ENCODE peak calls at places on chromosomes 7 and 10, in nine cellular contexts. One of them, this sample, is unnamed.

GRCh38 chr7:83415840-83416239 is 233.1 kb downstream of the SEMA3E start:
- DNase-seq in cardiac muscle cell: no peak
- DNase-seq in stomach: no peak
- DNase-seq in lower lobe of right lung: no peak
- DNase-seq in fibroblast of the aortic adventitia: no peak
- DNase-seq in fibroblast of mammary gland: no peak
- DNase-seq in GM12865: no peak
- DNase-seq in astrocyte: peak; percentile 41
- DNase-seq in A549: no peak
- DNase-seq in this sample: no peak

GRCh38 chr10:97762816-97763215 is 9.0 kb downstream of the SFRP5 start:
- DNase-seq in cardiac muscle cell: peak; percentile 55
- DNase-seq in stomach: no peak
- DNase-seq in lower lobe of right lung: no peak
- DNase-seq in fibroblast of the aortic adventitia: no peak
- DNase-seq in fibroblast of mammary gland: no peak
- DNase-seq in GM12865: no peak
- DNase-seq in astrocyte: peak; percentile 2
- DNase-seq in A549: no peak
- DNase-seq in this sample: no peak

GRCh38 chr10:43890124-43890523 is 241.4 kb upstream of the ZNF32 start:
- DNase-seq in cardiac muscle cell: no peak
- DNase-seq in stomach: no peak
- DNase-seq in lower lobe of right lung: no peak
- DNase-seq in fibroblast of the aortic adventitia: peak; percentile 82
- DNase-seq in fibroblast of mammary gland: peak; percentile 71
- DNase-seq in GM12865: no peak
- DNase-seq in astrocyte: peak; percentile 89
- DNase-seq in A549: no peak
- DNase-seq in this sample: no peak

GRCh38 chr10:118213456-118213855 is 128.7 kb downstream of the FAM204A start:
- DNase-seq in cardiac muscle cell: no peak
- DNase-seq in stomach: no peak
- DNase-seq in lower lobe of right lung: no peak
- DNase-seq in fibroblast of the aortic adventitia: no peak
- DNase-seq in fibroblast of mammary gland: no peak
- DNase-seq in GM12865: no peak
- DNase-seq in astrocyte: no peak
- DNase-seq in A549: no peak
- DNase-seq in this sample: no peak

GRCh38 chr10:132373241-132373955 is 23.6 kb upstream of the PWWP2B start:
- DNase-seq in cardiac muscle cell: no peak
- DNase-seq in stomach: no peak
- DNase-seq in lower lobe of right lung: peak; percentile 37
- DNase-seq in fibroblast of the aortic adventitia: no peak
- DNase-seq in fibroblast of mammary gland: no peak
- DNase-seq in GM12865: no peak
- DNase-seq in astrocyte: no peak
- DNase-seq in A549: no peak
- DNase-seq in this sample: no peak

GRCh38 chr10:78292987-78293865 is 259.6 kb downstream of the RPS24 start:
- DNase-seq in cardiac muscle cell: peak; percentile 88
- DNase-seq in stomach: no peak
- DNase-seq in lower lobe of right lung: no peak
- DNase-seq in fibroblast of the aortic adventitia: no peak
- DNase-seq in fibroblast of mammary gland: no peak
- DNase-seq in GM12865: no peak
- DNase-seq in astrocyte: peak; percentile 19
- DNase-seq in A549: no peak
- DNase-seq in this sample: no peak

GRCh38 chr7:106793015-106793651 is 71.9 kb upstream of the PIK3CG start:
- DNase-seq in cardiac muscle cell: peak; percentile 30
- DNase-seq in stomach: no peak
- DNase-seq in lower lobe of right lung: no peak
- DNase-seq in fibroblast of the aortic adventitia: peak; percentile 34
- DNase-seq in fibroblast of mammary gland: peak; percentile 45
- DNase-seq in GM12865: peak; percentile 58
- DNase-seq in astrocyte: no peak
- DNase-seq in A549: peak; percentile 38
- DNase-seq in this sample: no peak

GRCh38 chr7:108402865-108403264 is 53.4 kb downstream of the NRCAM start:
- DNase-seq in cardiac muscle cell: no peak
- DNase-seq in stomach: no peak
- DNase-seq in lower lobe of right lung: no peak
- DNase-seq in fibroblast of the aortic adventitia: peak; percentile 65
- DNase-seq in fibroblast of mammary gland: peak; percentile 77
- DNase-seq in GM12865: peak; percentile 23
- DNase-seq in astrocyte: peak; percentile 43
- DNase-seq in A549: no peak
- DNase-seq in this sample: no peak

GRCh38 chr10:125005312-125006187 is 63.6 kb downstream of the ZRANB1 start:
- DNase-seq in cardiac muscle cell: no peak
- DNase-seq in stomach: peak; percentile 23
- DNase-seq in lower lobe of right lung: peak; percentile 28
- DNase-seq in fibroblast of the aortic adventitia: no peak
- DNase-seq in fibroblast of mammary gland: no peak
- DNase-seq in GM12865: no peak
- DNase-seq in astrocyte: no peak
- DNase-seq in A549: no peak
- DNase-seq in this sample: no peak

GRCh38 chr7:44626620-44627019 is 20.2 kb downstream of the OGDH start:
- DNase-seq in cardiac muscle cell: no peak
- DNase-seq in stomach: no peak
- DNase-seq in lower lobe of right lung: no peak
- DNase-seq in fibroblast of the aortic adventitia: no peak
- DNase-seq in fibroblast of mammary gland: no peak
- DNase-seq in GM12865: no peak
- DNase-seq in astrocyte: no peak
- DNase-seq in A549: no peak
- DNase-seq in this sample: no peak

GRCh38 chr7:151727579-151728285 is 149.2 kb downstream of the PRKAG2 start:
- DNase-seq in cardiac muscle cell: no peak
- DNase-seq in stomach: peak; percentile 65
- DNase-seq in lower lobe of right lung: peak; percentile 67
- DNase-seq in fibroblast of the aortic adventitia: peak; percentile 96
- DNase-seq in fibroblast of mammary gland: peak; percentile 97
- DNase-seq in GM12865: peak; percentile 44
- DNase-seq in astrocyte: peak; percentile 94
- DNase-seq in A549: peak; percentile 91
- DNase-seq in this sample: peak; percentile 85
- TF ChIP-seq CTCF in cardiac muscle cell: no peak
- TF ChIP-seq CTCF in stomach: no peak
- TF ChIP-seq CTCF in lower lobe of right lung: no peak
- TF ChIP-seq CTCF in fibroblast of the aortic adventitia: no peak
- TF ChIP-seq CTCF in fibroblast of mammary gland: no peak
- TF ChIP-seq CTCF in GM12865: no peak
- TF ChIP-seq CTCF in astrocyte: no peak
- TF ChIP-seq CTCF in A549: no peak
- TF ChIP-seq CTCF in this sample: no peak

DNA sequence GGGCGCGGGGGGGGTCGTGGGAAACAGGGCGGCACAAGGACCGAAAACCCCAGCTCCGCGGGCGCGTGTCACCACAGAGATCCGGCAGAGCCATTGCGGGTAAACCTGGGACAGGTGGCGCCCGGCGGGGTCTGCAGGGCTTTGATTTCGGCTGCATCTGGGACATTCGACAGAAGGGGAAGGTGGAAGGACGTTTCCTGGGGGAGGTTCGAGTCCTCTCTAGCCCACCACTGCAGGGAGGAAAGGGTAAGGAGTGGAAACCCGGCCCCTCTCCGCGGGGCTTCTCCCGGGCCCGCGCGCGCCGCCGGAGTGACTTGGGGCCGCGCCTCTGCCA is 7.6 kb downstream of the NKX2-3 start:
- DNase-seq in cardiac muscle cell: no peak
- DNase-seq in stomach: no peak
- DNase-seq in lower lobe of right lung: no peak
- DNase-seq in fibroblast of the aortic adventitia: no peak
- DNase-seq in fibroblast of mammary gland: no peak
- DNase-seq in GM12865: no peak
- DNase-seq in astrocyte: no peak
- DNase-seq in A549: no peak
- DNase-seq in this sample: no peak
- H3K4me3 ChIP-seq in cardiac muscle cell: peak overlapping the region; percentile 6
- H3K4me3 ChIP-seq in stomach: peak overlapping the region; percentile 18
- H3K4me3 ChIP-seq in lower lobe of right lung: peak overlapping the region; percentile 27
- H3K4me3 ChIP-seq in fibroblast of the aortic adventitia: no peak overlapping the region
- H3K4me3 ChIP-seq in fibroblast of mammary gland: no peak overlapping the region
- H3K4me3 ChIP-seq in GM12865: no peak overlapping the region
- H3K4me3 ChIP-seq in astrocyte: no peak overlapping the region
- H3K4me3 ChIP-seq in A549: peak overlapping the region; percentile 52
- H3K4me3 ChIP-seq in this sample: no peak overlapping the region

GRCh38 chr10:54402576-54402975 is 398.5 kb downstream of the PCDH15 start:
- DNase-seq in cardiac muscle cell: peak; percentile 52
- DNase-seq in stomach: no peak
- DNase-seq in lower lobe of right lung: no peak
- DNase-seq in fibroblast of the aortic adventitia: no peak
- DNase-seq in fibroblast of mammary gland: peak; percentile 16
- DNase-seq in GM12865: peak; percentile 26
- DNase-seq in astrocyte: peak; percentile 1
- DNase-seq in A549: peak; percentile 19
- DNase-seq in this sample: no peak
- TF ChIP-seq CTCF in cardiac muscle cell: peak; percentile 18
- TF ChIP-seq CTCF in stomach: no peak
- TF ChIP-seq CTCF in lower lobe of right lung: peak; percentile 28
- TF ChIP-seq CTCF in fibroblast of the aortic adventitia: no peak
- TF ChIP-seq CTCF in fibroblast of mammary gland: peak; percentile 9
- TF ChIP-seq CTCF in GM12865: peak; percentile 19
- TF ChIP-seq CTCF in astrocyte: peak; percentile 34
- TF ChIP-seq CTCF in A549: peak; percentile 26
- TF ChIP-seq CTCF in this sample: peak; percentile 74

DNA sequence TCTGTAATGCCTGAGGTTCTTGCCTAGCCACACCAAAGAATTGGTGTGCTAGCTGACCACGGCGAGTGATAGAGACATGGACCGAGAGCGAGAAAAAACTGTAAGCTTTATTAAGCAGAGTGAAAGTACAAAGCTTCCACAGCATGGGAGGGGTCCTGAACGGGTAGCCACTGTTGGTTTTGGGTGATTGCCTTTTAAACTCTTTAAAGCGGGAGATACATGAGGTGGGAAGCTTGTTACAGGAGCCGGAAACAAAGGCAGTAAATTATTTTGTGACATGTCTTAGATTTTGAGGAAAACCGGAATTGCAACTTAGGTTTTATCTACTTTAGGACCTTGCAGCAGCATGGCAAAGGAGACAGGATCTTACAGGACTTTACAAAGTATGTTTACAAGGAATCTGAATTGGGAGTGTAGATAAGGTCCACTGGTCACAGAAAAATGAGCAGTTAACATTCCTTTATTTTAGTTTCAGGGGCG is 252.6 kb upstream of the MBL2 start:
- DNase-seq in cardiac muscle cell: peak; percentile 50
- DNase-seq in stomach: no peak
- DNase-seq in lower lobe of right lung: no peak
- DNase-seq in fibroblast of the aortic adventitia: peak; percentile 41
- DNase-seq in fibroblast of mammary gland: no peak
- DNase-seq in GM12865: no peak
- DNase-seq in astrocyte: no peak
- DNase-seq in A549: no peak
- DNase-seq in this sample: no peak
- H3K4me3 ChIP-seq in cardiac muscle cell: no peak overlapping the region
- H3K4me3 ChIP-seq in stomach: no peak overlapping the region
- H3K4me3 ChIP-seq in lower lobe of right lung: peak overlapping the region; percentile 30
- H3K4me3 ChIP-seq in fibroblast of the aortic adventitia: peak overlapping the region; percentile 55
- H3K4me3 ChIP-seq in fibroblast of mammary gland: no peak overlapping the region
- H3K4me3 ChIP-seq in GM12865: no peak overlapping the region
- H3K4me3 ChIP-seq in astrocyte: no peak overlapping the region
- H3K4me3 ChIP-seq in A549: no peak overlapping the region
- H3K4me3 ChIP-seq in this sample: peak overlapping the region; percentile 43

DNA sequence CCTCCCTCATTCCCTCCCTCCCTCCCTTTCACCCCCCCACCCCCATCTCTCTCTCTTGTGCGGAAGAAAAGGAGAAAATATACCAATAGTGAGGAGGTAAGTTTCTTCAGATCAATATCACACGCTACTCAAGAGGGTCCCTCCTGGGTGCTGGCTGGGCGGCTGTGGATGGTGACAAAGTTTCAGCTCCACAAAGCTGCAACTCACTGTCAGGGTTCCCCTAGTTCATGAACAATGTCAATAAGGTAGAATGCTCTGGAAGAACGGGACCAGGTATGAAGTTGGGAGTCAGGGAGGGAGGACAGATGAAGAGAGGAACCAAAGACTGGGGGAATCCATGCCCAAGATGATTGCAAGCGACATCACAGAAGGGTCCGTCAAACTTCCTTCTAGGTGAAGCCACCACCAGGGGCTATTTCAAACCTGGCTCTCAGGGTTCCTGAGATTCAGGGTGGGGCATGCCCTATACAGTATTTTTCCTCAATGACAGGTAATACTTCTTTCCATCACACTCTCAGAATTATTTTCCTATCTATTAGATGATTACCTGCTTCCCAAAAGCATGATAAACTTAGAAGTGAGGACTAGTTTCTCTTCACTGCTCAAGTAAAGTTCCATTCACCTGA is 1.4 kb upstream of the PDE1C start:
- DNase-seq in cardiac muscle cell: no peak
- DNase-seq in stomach: no peak
- DNase-seq in lower lobe of right lung: no peak
- DNase-seq in fibroblast of the aortic adventitia: no peak
- DNase-seq in fibroblast of mammary gland: no peak
- DNase-seq in GM12865: no peak
- DNase-seq in astrocyte: no peak
- DNase-seq in A549: no peak
- DNase-seq in this sample: no peak
- TF ChIP-seq CTCF in cardiac muscle cell: no peak
- TF ChIP-seq CTCF in stomach: no peak
- TF ChIP-seq CTCF in lower lobe of right lung: no peak
- TF ChIP-seq CTCF in fibroblast of the aortic adventitia: no peak
- TF ChIP-seq CTCF in fibroblast of mammary gland: no peak
- TF ChIP-seq CTCF in GM12865: no peak
- TF ChIP-seq CTCF in astrocyte: no peak
- TF ChIP-seq CTCF in A549: no peak
- TF ChIP-seq CTCF in this sample: no peak

GRCh38 chr10:5068274-5069017 is 25.8 kb upstream of the AKR1C3 start:
- DNase-seq in cardiac muscle cell: no peak
- DNase-seq in stomach: no peak
- DNase-seq in lower lobe of right lung: no peak
- DNase-seq in fibroblast of the aortic adventitia: no peak
- DNase-seq in fibroblast of mammary gland: no peak
- DNase-seq in GM12865: no peak
- DNase-seq in astrocyte: no peak
- DNase-seq in A549: no peak
- DNase-seq in this sample: no peak
- H3K4me3 ChIP-seq in cardiac muscle cell: no peak overlapping the region
- H3K4me3 ChIP-seq in stomach: no peak overlapping the region
- H3K4me3 ChIP-seq in lower lobe of right lung: no peak overlapping the region
- H3K4me3 ChIP-seq in fibroblast of the aortic adventitia: no peak overlapping the region
- H3K4me3 ChIP-seq in fibroblast of mammary gland: no peak overlapping the region
- H3K4me3 ChIP-seq in GM12865: no peak overlapping the region
- H3K4me3 ChIP-seq in astrocyte: no peak overlapping the region
- H3K4me3 ChIP-seq in A549: no peak overlapping the region
- H3K4me3 ChIP-seq in this sample: no peak overlapping the region

This sample was measured in epithelial cell of proximal tubule.